ENCODE peak calls at places on chromosomes 13 and 19, in five cellular contexts. One of them, this sample, is unnamed.

GRCh38 chr19:5182811-5183210 is 157.8 kb downstream of the PTPRS start:
- DNase-seq in ureter: no peak
- DNase-seq in heart right ventricle: no peak
- DNase-seq in fibroblast of the aortic adventitia: peak; percentile 57
- DNase-seq in GM10248: no peak
- DNase-seq in this sample: no peak

GRCh38 chr13:26929971-26930730 is 169.6 kb upstream of the GPR12 start:
- DNase-seq in ureter: peak; percentile 63
- DNase-seq in heart right ventricle: peak; percentile 51
- DNase-seq in fibroblast of the aortic adventitia: peak; percentile 69
- DNase-seq in GM10248: peak; percentile 79
- DNase-seq in this sample: no peak

GRCh38 chr19:35845215-35846037 is 6.9 kb downstream of the NPHS1 start:
- DNase-seq in ureter: no peak
- DNase-seq in heart right ventricle: no peak
- DNase-seq in fibroblast of the aortic adventitia: no peak
- DNase-seq in GM10248: no peak
- DNase-seq in this sample: no peak

GRCh38 chr13:48858523-48858922 is 117.2 kb upstream of the FNDC3A start:
- DNase-seq in ureter: no peak
- DNase-seq in heart right ventricle: no peak
- DNase-seq in fibroblast of the aortic adventitia: no peak
- DNase-seq in GM10248: no peak
- DNase-seq in this sample: peak; percentile 18

GRCh38 chr19:43505186-43505456 is 575 bp upstream of the PHLDB3 start:
- DNase-seq in ureter: no peak
- DNase-seq in heart right ventricle: no peak
- DNase-seq in fibroblast of the aortic adventitia: no peak
- DNase-seq in GM10248: no peak
- DNase-seq in this sample: no peak

GRCh38 chr13:103568314-103568713 is 502.1 kb upstream of the SLC10A2 start:
- DNase-seq in ureter: no peak
- DNase-seq in heart right ventricle: no peak
- DNase-seq in fibroblast of the aortic adventitia: no peak
- DNase-seq in GM10248: no peak
- DNase-seq in this sample: no peak

GRCh38 chr13:42272115-42272756 is at the start of gene AKAP11:
- DNase-seq in ureter: peak; percentile 56
- DNase-seq in heart right ventricle: peak; percentile 36
- DNase-seq in fibroblast of the aortic adventitia: peak; percentile 50
- DNase-seq in GM10248: no peak
- DNase-seq in this sample: no peak

GRCh38 chr19:1247747-1248453 is 483 bp upstream of the MIDN start:
- DNase-seq in ureter: no peak
- DNase-seq in heart right ventricle: peak; percentile 86
- DNase-seq in fibroblast of the aortic adventitia: peak; percentile 51
- DNase-seq in GM10248: peak; percentile 59
- DNase-seq in this sample: no peak

GRCh38 chr19:50720181-50720920 is 749 bp upstream of the SHANK1 start:
- DNase-seq in ureter: no peak
- DNase-seq in heart right ventricle: no peak
- DNase-seq in fibroblast of the aortic adventitia: no peak
- DNase-seq in GM10248: no peak
- DNase-seq in this sample: no peak

GRCh38 chr19:45151821-45152503 is 8.8 kb downstream of the NKPD1 start:
- DNase-seq in ureter: no peak
- DNase-seq in heart right ventricle: no peak
- DNase-seq in fibroblast of the aortic adventitia: no peak
- DNase-seq in GM10248: no peak
- DNase-seq in this sample: no peak

GRCh38 chr13:100648354-100648753 is 26.2 kb downstream of the TMTC4 start:
- DNase-seq in ureter: no peak
- DNase-seq in heart right ventricle: no peak
- DNase-seq in fibroblast of the aortic adventitia: no peak
- DNase-seq in GM10248: no peak
- DNase-seq in this sample: no peak

GRCh38 chr13:20125129-20125782 is 35.6 kb downstream of the GJA3 start:
- DNase-seq in ureter: no peak
- DNase-seq in heart right ventricle: no peak
- DNase-seq in fibroblast of the aortic adventitia: peak; percentile 84
- DNase-seq in GM10248: no peak
- DNase-seq in this sample: no peak

GRCh38 chr19:8215783-8216182 is 6.6 kb downstream of the CERS4 start:
- DNase-seq in ureter: no peak
- DNase-seq in heart right ventricle: no peak
- DNase-seq in fibroblast of the aortic adventitia: no peak
- DNase-seq in GM10248: no peak
- DNase-seq in this sample: no peak

GRCh38 chr19:8601796-8602195 is 8.7 kb downstream of the ADAMTS10 start:
- DNase-seq in ureter: no peak
- DNase-seq in heart right ventricle: no peak
- DNase-seq in fibroblast of the aortic adventitia: no peak
- DNase-seq in GM10248: no peak
- DNase-seq in this sample: no peak

GRCh38 chr13:51425410-51426042 is 27.3 kb downstream of the INTS6 start:
- DNase-seq in ureter: no peak
- DNase-seq in heart right ventricle: no peak
- DNase-seq in fibroblast of the aortic adventitia: peak; percentile 70
- DNase-seq in GM10248: no peak
- DNase-seq in this sample: peak; percentile 5

GRCh38 chr19:2270572-2271515 is 11.1 kb downstream of the PEAK3 start:
- DNase-seq in ureter: peak; percentile 90
- DNase-seq in heart right ventricle: peak; percentile 88
- DNase-seq in fibroblast of the aortic adventitia: peak; percentile 84
- DNase-seq in GM10248: peak; percentile 81
- DNase-seq in this sample: peak; percentile 26

GRCh38 chr13:82634946-82635345 is 1247.3 kb downstream of the SLITRK1 start:
- DNase-seq in ureter: no peak
- DNase-seq in heart right ventricle: no peak
- DNase-seq in fibroblast of the aortic adventitia: no peak
- DNase-seq in GM10248: no peak
- DNase-seq in this sample: no peak

GRCh38 chr13:52850396-52851152 is 2.1 kb upstream of the PCDH8 start:
- DNase-seq in ureter: peak; percentile 74
- DNase-seq in heart right ventricle: peak; percentile 70
- DNase-seq in fibroblast of the aortic adventitia: peak; percentile 34
- DNase-seq in GM10248: peak; percentile 75
- DNase-seq in this sample: no peak

GRCh38 chr13:56720841-56721240 is 419.9 kb upstream of the PRR20A start:
- DNase-seq in ureter: no peak
- DNase-seq in heart right ventricle: no peak
- DNase-seq in fibroblast of the aortic adventitia: no peak
- DNase-seq in GM10248: no peak
- DNase-seq in this sample: no peak